ENCODE peak calls at places on chromosomes 2 and 18, in six cellular contexts. N is ovary, I is sigmoid colon, X is hepatocyte, O is tibial artery, P is A549. D is an unnamed sample.
A peak's percentile ranks its signal among the peaks of the same experiment; 100 is the strongest.

GRCh38 chr2:66568650-66569300 is 133.8 kb downstream of the MEIS1 start:
- DNase-seq in X (no peak), P (no peak), I (no peak), O (no peak), N (no peak), D (no peak)

GRCh38 chr18:26495267-26495666 is 53.1 kb downstream of the KCTD1 start:
- DNase-seq in O (no peak), N (no peak), I (no peak), X (no peak), P (no peak), D (no peak)

GRCh38 chr2:37415128-37415817 is 70.8 kb downstream of the QPCT start:
- DNase-seq in P (peak; percentile 31), X (peak; percentile 17), I (no peak), N (no peak), O (no peak), D (no peak)

GRCh38 chr2:237042101-237042500 is 43.6 kb upstream of the COPS8 start:
- DNase-seq in X (no peak), I (no peak), N (no peak), P (no peak), O (no peak), D (no peak)

GRCh38 chr2:179655627-179656026 is 205.8 kb downstream of the ZNF385B start:
- DNase-seq in X (no peak), I (no peak), O (no peak), P (peak; percentile 2), N (no peak), D (no peak)

GRCh38 chr18:9323750-9324445 is 10.7 kb upstream of the TWSG1 start:
- DNase-seq in N (no peak), P (no peak), O (no peak), I (no peak), X (no peak), D (no peak)

GRCh38 chr18:48052845-48053244 is 122.4 kb upstream of the SMAD2 start:
- DNase-seq in P (no peak), I (no peak), N (no peak), O (no peak), X (no peak), D (no peak)

GRCh38 chr2:20483496-20483895 is 36.6 kb downstream of the RHOB start:
- DNase-seq in I (peak; percentile 91), P (no peak), O (peak; percentile 87), N (peak; percentile 76), X (no peak), D (no peak)

GRCh38 chr2:161844845-161845244 is 220.6 kb downstream of the SLC4A10 start:
- DNase-seq in O (no peak), N (no peak), I (no peak), P (peak; percentile 10), X (peak; percentile 11), D (no peak)

GRCh38 chr2:26792720-26793119 is 6.9 kb downstream of the CENPA start:
- DNase-seq in X (no peak), I (no peak), O (no peak), N (no peak), P (no peak), D (no peak)

GRCh38 chr2:6556755-6557154 is 309.0 kb downstream of the CMPK2 start:
- DNase-seq in O (no peak), P (peak; percentile 16), N (no peak), X (peak; percentile 56), I (no peak), D (no peak)

GRCh38 chr2:64799592-64800252 is 146.0 kb upstream of the SERTAD2 start:
- DNase-seq in O (no peak), X (no peak), I (no peak), N (no peak), P (no peak), D (no peak)

GRCh38 chr18:38606841-38607240 is 1041.2 kb upstream of the CELF4 start:
- DNase-seq in O (no peak), X (no peak), N (no peak), P (no peak), I (no peak), D (no peak)

GRCh38 chr2:223621901-223622300 is 19.7 kb upstream of the SCG2 start:
- DNase-seq in P (no peak), O (no peak), X (no peak), I (no peak), N (no peak), D (no peak)

GRCh38 chr18:32771871-32772499 is 838 bp downstream of the KLHL14 start:
- DNase-seq in P (no peak), N (no peak), O (no peak), I (peak; percentile 63), X (peak; percentile 35), D (peak; percentile 80)

GRCh38 chr2:69973335-69973735 is 11.9 kb upstream of the ASPRV1 start:
- DNase-seq in P (no peak), O (no peak), N (no peak), I (peak; percentile 3), X (no peak), D (no peak)

GRCh38 chr2:16774091-16774490 is 108.5 kb upstream of the CYRIA start:
- DNase-seq in N (no peak), P (no peak), X (no peak), I (no peak), O (no peak), D (no peak)

GRCh38 chr2:71536311-71536710 is 83.0 kb downstream of the DYSF start:
- DNase-seq in X (no peak), N (no peak), O (no peak), P (no peak), I (peak; percentile 38), D (no peak)

GRCh38 chr2:202035941-202036372 is 2.3 kb downstream of the FZD7 start:
- DNase-seq in I (peak; percentile 77), N (peak; percentile 38), O (peak; percentile 21), P (no peak), X (no peak), D (peak; percentile 78)

DNA sequence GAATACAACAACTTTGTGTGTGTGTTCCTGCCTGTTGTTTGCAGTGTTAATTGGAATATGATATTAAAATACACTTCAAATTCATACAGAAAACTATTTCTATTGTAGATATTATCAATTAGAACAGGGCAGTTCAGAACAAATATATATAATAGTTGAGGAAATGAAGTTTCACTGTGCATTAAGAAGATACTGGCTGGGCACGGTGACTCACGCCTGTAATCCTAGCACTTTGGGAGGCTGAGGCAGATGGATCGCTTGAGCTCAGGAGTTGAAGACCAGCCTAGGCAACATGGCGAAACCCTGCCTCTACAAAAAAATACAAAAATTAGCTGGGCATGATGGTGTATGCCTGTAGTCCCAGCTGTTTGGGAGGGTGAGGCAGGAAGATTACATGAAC is 79.3 kb downstream of the ASAP2 start:
- DNase-seq in I (no peak), O (no peak), P (no peak), X (no peak), N (no peak), D (no peak)
- H3K27ac ChIP-seq in I (no peak overlapping the region), O (no peak overlapping the region), P (peak overlapping the region; percentile 87), X (no peak overlapping the region), N (no peak overlapping the region), D (no peak overlapping the region)

DNA sequence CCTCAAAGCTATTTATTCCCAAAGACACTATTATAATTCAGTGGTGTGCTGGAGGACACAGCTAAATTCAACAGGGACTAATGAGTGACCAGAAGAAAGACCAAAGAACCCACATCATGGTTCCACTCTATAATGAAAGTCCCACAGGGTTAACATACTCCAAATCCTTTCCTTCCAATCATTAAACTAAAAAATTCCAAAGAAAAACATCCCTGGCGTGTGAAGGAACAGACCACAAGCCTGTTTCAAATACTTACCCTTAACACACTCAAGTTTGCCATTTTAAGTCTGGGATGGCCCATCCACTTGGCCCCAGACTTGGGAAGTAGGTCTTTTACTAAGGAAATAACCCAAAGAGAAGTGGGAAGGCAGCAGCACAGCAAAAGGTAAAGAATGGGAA is 150.1 kb upstream of the CCDC150 start:
- DNase-seq in N (no peak), X (no peak), I (no peak), O (no peak), P (no peak), D (no peak)
- H3K27ac ChIP-seq in N (no peak overlapping the region), X (no peak overlapping the region), I (no peak overlapping the region), O (no peak overlapping the region), P (no peak overlapping the region), D (no peak overlapping the region)

DNA sequence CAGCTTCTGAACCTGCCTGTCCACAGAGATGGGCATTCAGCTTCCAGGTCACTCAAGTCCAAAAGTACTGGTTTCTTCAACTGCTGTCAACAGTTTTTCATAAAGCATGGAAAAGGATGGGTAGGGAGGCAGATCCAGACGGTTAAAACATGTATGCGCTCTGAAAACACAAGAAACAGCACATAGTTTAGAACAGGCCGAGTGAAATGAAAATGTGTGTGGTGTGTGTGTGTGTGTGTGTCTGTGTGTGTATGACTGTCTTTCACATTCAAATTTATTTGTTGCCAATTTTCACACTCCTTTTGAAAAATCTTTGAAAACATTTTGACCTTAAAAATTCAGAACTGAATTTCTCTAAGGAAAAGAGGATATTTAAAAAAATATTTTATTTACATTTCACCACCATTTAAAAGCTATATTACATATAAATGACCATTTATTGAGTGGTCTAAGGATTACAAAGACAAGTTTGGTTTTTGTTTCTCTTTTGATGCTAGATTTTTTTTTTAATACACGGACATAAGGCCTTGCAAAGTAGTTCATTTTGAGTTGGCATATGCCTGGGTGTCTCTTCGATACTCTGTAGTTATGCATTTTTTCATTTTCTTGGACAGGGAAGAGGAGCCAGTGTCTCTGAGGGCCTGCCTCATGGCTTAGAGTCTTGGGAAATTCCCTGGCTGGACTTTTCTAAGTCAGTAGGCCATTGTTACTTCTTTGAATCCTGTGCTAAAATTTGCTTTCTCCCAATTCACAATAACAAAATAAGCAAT is 30.0 kb upstream of the STK17B start:
- DNase-seq in I (no peak), X (no peak), P (no peak), N (no peak), O (no peak), D (no peak)
- H3K27ac ChIP-seq in I (no peak overlapping the region), X (no peak overlapping the region), P (no peak overlapping the region), N (no peak overlapping the region), O (no peak overlapping the region), D (peak overlapping the region; percentile 40)

DNA sequence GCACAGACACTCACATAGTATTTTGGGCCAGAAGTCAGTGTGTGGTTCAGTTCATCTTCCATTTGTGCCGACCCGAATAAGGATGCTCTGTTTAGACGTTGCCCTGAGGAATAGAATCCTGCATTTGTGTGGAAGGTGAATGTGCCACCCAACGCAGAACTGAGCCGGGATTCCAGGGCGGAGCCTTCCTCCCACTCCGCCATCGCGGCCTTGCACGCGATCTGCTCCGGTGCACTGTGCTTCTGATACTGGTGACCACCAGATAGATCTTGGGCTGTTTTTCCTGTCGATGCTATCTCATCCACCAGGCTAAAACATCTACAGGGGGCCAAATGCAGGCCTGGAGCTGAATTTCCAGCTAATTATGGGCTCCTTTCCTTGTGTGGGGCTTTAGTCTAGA is 29.6 kb upstream of the SNTG2 start:
- DNase-seq in O (no peak), X (no peak), P (no peak), N (no peak), I (no peak), D (peak; percentile 57)
- H3K27ac ChIP-seq in O (no peak overlapping the region), X (no peak overlapping the region), P (no peak overlapping the region), N (no peak overlapping the region), I (no peak overlapping the region), D (no peak overlapping the region)

DNA sequence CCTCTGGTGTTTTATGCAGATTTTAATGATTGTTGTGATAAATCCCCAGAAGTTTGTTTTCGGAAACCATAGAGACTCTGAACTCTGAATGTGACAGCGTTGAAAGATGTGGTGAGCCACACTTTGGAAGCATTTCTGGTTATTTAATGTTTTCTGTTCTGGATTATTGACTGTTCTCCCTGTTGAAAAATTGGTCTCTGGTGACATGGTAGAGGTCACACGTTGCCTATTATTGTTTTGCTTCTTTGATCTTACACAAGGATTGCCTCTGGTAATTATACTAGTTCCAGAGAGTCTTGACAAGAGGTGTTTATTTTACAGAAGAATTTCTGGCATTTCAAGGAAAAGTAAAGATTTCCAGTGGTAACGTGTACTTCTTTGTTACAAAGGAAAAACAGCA is 127.1 kb downstream of the GREB1L start:
- DNase-seq in P (peak; percentile 1), N (no peak), I (no peak), O (no peak), X (no peak), D (no peak)
- H3K27ac ChIP-seq in P (no peak overlapping the region), N (no peak overlapping the region), I (no peak overlapping the region), O (no peak overlapping the region), X (no peak overlapping the region), D (no peak overlapping the region)

GRCh38 chr2:141392517-141393213 is 738.2 kb downstream of the LRP1B start:
- DNase-seq in O (no peak), X (peak; percentile 25), I (no peak), P (peak; percentile 76), N (no peak), D (no peak)
- H3K27ac ChIP-seq in O (no peak overlapping the region), X (peak overlapping the region; percentile 81), I (no peak overlapping the region), P (peak overlapping the region; percentile 52), N (no peak overlapping the region), D (no peak overlapping the region)